ENCODE peak calls at places on chromosome 16, in seven cellular contexts. One of them, this sample, is unnamed. For H3K9me3 and H3K4me1, the result is how much of the 10 kb centered on the place peaks cover.

GRCh38 chr16:86952769-86953168 is 364.4 kb downstream of the C16orf95 start:
- DNase-seq in A549: no peak
- DNase-seq in colonic mucosa: no peak
- DNase-seq in K562: no peak
- DNase-seq in mammary epithelial cell: peak
- DNase-seq in heart right ventricle: no peak
- DNase-seq in aorta: peak
- DNase-seq in this sample: no peak

GRCh38 chr16:75471723-75472634 is 7.5 kb upstream of the TMEM170A start:
- DNase-seq in A549: peak
- DNase-seq in colonic mucosa: peak
- DNase-seq in K562: peak
- DNase-seq in mammary epithelial cell: peak
- DNase-seq in heart right ventricle: no peak
- DNase-seq in aorta: peak
- DNase-seq in this sample: no peak

GRCh38 chr16:75252946-75253911 is 1.8 kb upstream of the BCAR1 start:
- DNase-seq in A549: no peak
- DNase-seq in colonic mucosa: no peak
- DNase-seq in K562: no peak
- DNase-seq in mammary epithelial cell: no peak
- DNase-seq in heart right ventricle: peak
- DNase-seq in aorta: peak
- DNase-seq in this sample: peak

GRCh38 chr16:66651965-66652364 is 44.6 kb downstream of the CMTM4 start:
- DNase-seq in A549: no peak
- DNase-seq in colonic mucosa: no peak
- DNase-seq in K562: no peak
- DNase-seq in mammary epithelial cell: no peak
- DNase-seq in heart right ventricle: no peak
- DNase-seq in aorta: no peak
- DNase-seq in this sample: no peak

GRCh38 chr16:67718668-67719047 is 458 bp downstream of the GFOD2 start:
- DNase-seq in A549: no peak
- DNase-seq in colonic mucosa: peak
- DNase-seq in K562: no peak
- DNase-seq in mammary epithelial cell: peak
- DNase-seq in heart right ventricle: no peak
- DNase-seq in aorta: no peak
- DNase-seq in this sample: no peak

GRCh38 chr16:80122155-80122554 is 418.6 kb upstream of the DYNLRB2 start:
- DNase-seq in A549: no peak
- DNase-seq in colonic mucosa: peak
- DNase-seq in K562: no peak
- DNase-seq in mammary epithelial cell: no peak
- DNase-seq in heart right ventricle: peak
- DNase-seq in aorta: peak
- DNase-seq in this sample: peak

GRCh38 chr16:13913374-13914292 is 6.3 kb upstream of the ERCC4 start:
- DNase-seq in A549: no peak
- DNase-seq in colonic mucosa: no peak
- DNase-seq in K562: no peak
- DNase-seq in mammary epithelial cell: no peak
- DNase-seq in heart right ventricle: no peak
- DNase-seq in aorta: no peak
- DNase-seq in this sample: no peak

GRCh38 chr16:81641403-81642106 is 137.5 kb upstream of the PLCG2 start:
- DNase-seq in A549: no peak
- DNase-seq in colonic mucosa: no peak
- DNase-seq in K562: no peak
- DNase-seq in mammary epithelial cell: no peak
- DNase-seq in heart right ventricle: no peak
- DNase-seq in aorta: no peak
- DNase-seq in this sample: no peak

GRCh38 chr16:17564856-17565255 is 94.1 kb upstream of the XYLT1 start:
- DNase-seq in A549: no peak
- DNase-seq in colonic mucosa: no peak
- DNase-seq in K562: no peak
- DNase-seq in mammary epithelial cell: no peak
- DNase-seq in heart right ventricle: no peak
- DNase-seq in aorta: no peak
- DNase-seq in this sample: no peak

GRCh38 chr16:84003001-84003400 is 35.0 kb downstream of the NECAB2 start:
- DNase-seq in A549: no peak
- DNase-seq in colonic mucosa: no peak
- DNase-seq in K562: no peak
- DNase-seq in mammary epithelial cell: no peak
- DNase-seq in heart right ventricle: no peak
- DNase-seq in aorta: no peak
- DNase-seq in this sample: no peak

GRCh38 chr16:75116081-75116910 is at the start of gene LDHD:
- DNase-seq in A549: peak
- DNase-seq in colonic mucosa: peak
- DNase-seq in K562: peak
- DNase-seq in mammary epithelial cell: peak
- DNase-seq in heart right ventricle: peak
- DNase-seq in aorta: peak
- DNase-seq in this sample: peak

GRCh38 chr16:85028638-85029412 is 1.2 kb downstream of the KIAA0513 start:
- DNase-seq in A549: no peak
- DNase-seq in colonic mucosa: peak
- DNase-seq in K562: no peak
- DNase-seq in mammary epithelial cell: peak
- DNase-seq in heart right ventricle: no peak
- DNase-seq in aorta: peak
- DNase-seq in this sample: no peak

GRCh38 chr16:58615280-58615679 is 14.3 kb downstream of the CNOT1 start:
- DNase-seq in A549: no peak
- DNase-seq in colonic mucosa: no peak
- DNase-seq in K562: no peak
- DNase-seq in mammary epithelial cell: peak
- DNase-seq in heart right ventricle: no peak
- DNase-seq in aorta: no peak
- DNase-seq in this sample: no peak

GRCh38 chr16:55465077-55465896 is 13.7 kb upstream of the MMP2 start:
- DNase-seq in A549: peak
- DNase-seq in colonic mucosa: peak
- DNase-seq in K562: peak
- DNase-seq in mammary epithelial cell: peak
- DNase-seq in heart right ventricle: peak
- DNase-seq in aorta: peak
- DNase-seq in this sample: peak

GRCh38 chr16:24174504-24174903 is 81.6 kb upstream of the CACNG3 start:
- DNase-seq in A549: no peak
- DNase-seq in colonic mucosa: no peak
- DNase-seq in K562: no peak
- DNase-seq in mammary epithelial cell: no peak
- DNase-seq in heart right ventricle: no peak
- DNase-seq in aorta: no peak
- DNase-seq in this sample: no peak

GRCh38 chr16:77898671-77899211 is 110.4 kb downstream of the VAT1L start:
- DNase-seq in A549: no peak
- DNase-seq in colonic mucosa: no peak
- DNase-seq in K562: no peak
- DNase-seq in mammary epithelial cell: no peak
- DNase-seq in heart right ventricle: no peak
- DNase-seq in aorta: no peak
- DNase-seq in this sample: no peak

GRCh38 chr16:72794319-72794718 is 253.6 kb downstream of the ZFHX3 start:
- DNase-seq in A549: no peak
- DNase-seq in colonic mucosa: no peak
- DNase-seq in K562: no peak
- DNase-seq in mammary epithelial cell: no peak
- DNase-seq in heart right ventricle: no peak
- DNase-seq in aorta: no peak
- DNase-seq in this sample: no peak

GRCh38 chr16:31451681-31452351 is 7.5 kb upstream of the ARMC5 start:
- DNase-seq in A549: peak
- DNase-seq in colonic mucosa: no peak
- DNase-seq in K562: peak
- DNase-seq in mammary epithelial cell: peak
- DNase-seq in heart right ventricle: peak
- DNase-seq in aorta: no peak
- DNase-seq in this sample: no peak

GRCh38 chr16:65122724-65122973 is 786 bp upstream of the CDH11 start:
- DNase-seq in A549: no peak
- DNase-seq in colonic mucosa: no peak
- DNase-seq in K562: no peak
- DNase-seq in mammary epithelial cell: no peak
- DNase-seq in heart right ventricle: no peak
- DNase-seq in aorta: no peak
- DNase-seq in this sample: no peak

GRCh38 chr16:17445421-17445820 is 25.3 kb downstream of the XYLT1 start:
- DNase-seq in A549: no peak
- DNase-seq in colonic mucosa: no peak
- DNase-seq in K562: no peak
- DNase-seq in mammary epithelial cell: no peak
- DNase-seq in heart right ventricle: no peak
- DNase-seq in aorta: no peak
- DNase-seq in this sample: no peak

GRCh38 chr16:9119795-9120194 is 28.4 kb downstream of the HAPSTR1 start:
- DNase-seq in A549: peak
- DNase-seq in colonic mucosa: no peak
- DNase-seq in K562: no peak
- DNase-seq in mammary epithelial cell: no peak
- DNase-seq in heart right ventricle: no peak
- DNase-seq in aorta: no peak
- DNase-seq in this sample: peak

GRCh38 chr16:15682105-15682570 is 32.1 kb downstream of the NDE1 start:
- DNase-seq in A549: peak
- DNase-seq in colonic mucosa: no peak
- DNase-seq in K562: peak
- DNase-seq in mammary epithelial cell: peak
- DNase-seq in heart right ventricle: no peak
- DNase-seq in aorta: peak
- DNase-seq in this sample: no peak

GRCh38 chr16:11400076-11400475 is 54.8 kb downstream of the RMI2 start:
- DNase-seq in A549: no peak
- DNase-seq in colonic mucosa: no peak
- DNase-seq in K562: no peak
- DNase-seq in mammary epithelial cell: no peak
- DNase-seq in heart right ventricle: no peak
- DNase-seq in aorta: no peak
- DNase-seq in this sample: no peak

DNA sequence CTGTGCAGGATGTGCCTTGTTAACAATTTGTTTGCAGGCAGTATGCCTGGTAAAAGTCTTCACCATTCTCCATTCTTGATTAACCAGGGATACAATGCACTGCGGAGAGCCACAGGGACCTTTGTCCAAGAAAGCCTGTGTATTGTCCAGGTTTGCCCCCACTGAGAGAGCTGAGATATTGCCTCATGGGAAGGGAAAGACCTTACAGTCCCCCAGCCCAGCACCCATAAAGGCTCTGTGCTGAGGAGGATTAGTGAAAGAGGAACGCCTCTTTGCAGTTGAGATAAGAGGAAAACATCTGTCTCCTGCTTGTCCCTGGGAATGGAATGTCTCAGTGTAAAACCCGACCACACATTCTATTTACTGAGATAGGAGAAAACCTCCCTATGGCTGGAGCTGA is 2169.6 kb downstream of the TP53TG3F start:
- DNase-seq in A549: no peak
- DNase-seq in colonic mucosa: no peak
- DNase-seq in K562: no peak
- DNase-seq in mammary epithelial cell: no peak
- DNase-seq in heart right ventricle: no peak
- DNase-seq in aorta: no peak
- DNase-seq in this sample: no peak
- H3K9me3 ChIP-seq in A549: under half
- H3K9me3 ChIP-seq in colonic mucosa: under half
- H3K9me3 ChIP-seq in K562: under half
- H3K9me3 ChIP-seq in mammary epithelial cell: under half
- H3K9me3 ChIP-seq in heart right ventricle: under half
- H3K9me3 ChIP-seq in aorta: under half
- H3K9me3 ChIP-seq in this sample: under half

GRCh38 chr16:88739975-88740726 is 33.8 kb downstream of the CTU2 start:
- DNase-seq in A549: no peak
- DNase-seq in colonic mucosa: no peak
- DNase-seq in K562: no peak
- DNase-seq in mammary epithelial cell: no peak
- DNase-seq in heart right ventricle: no peak
- DNase-seq in aorta: no peak
- DNase-seq in this sample: no peak
- H3K4me1 ChIP-seq in A549: under half
- H3K4me1 ChIP-seq in colonic mucosa: under half
- H3K4me1 ChIP-seq in K562: half or more
- H3K4me1 ChIP-seq in mammary epithelial cell: under half
- H3K4me1 ChIP-seq in heart right ventricle: under half
- H3K4me1 ChIP-seq in aorta: under half
- H3K4me1 ChIP-seq in this sample: under half

DNA sequence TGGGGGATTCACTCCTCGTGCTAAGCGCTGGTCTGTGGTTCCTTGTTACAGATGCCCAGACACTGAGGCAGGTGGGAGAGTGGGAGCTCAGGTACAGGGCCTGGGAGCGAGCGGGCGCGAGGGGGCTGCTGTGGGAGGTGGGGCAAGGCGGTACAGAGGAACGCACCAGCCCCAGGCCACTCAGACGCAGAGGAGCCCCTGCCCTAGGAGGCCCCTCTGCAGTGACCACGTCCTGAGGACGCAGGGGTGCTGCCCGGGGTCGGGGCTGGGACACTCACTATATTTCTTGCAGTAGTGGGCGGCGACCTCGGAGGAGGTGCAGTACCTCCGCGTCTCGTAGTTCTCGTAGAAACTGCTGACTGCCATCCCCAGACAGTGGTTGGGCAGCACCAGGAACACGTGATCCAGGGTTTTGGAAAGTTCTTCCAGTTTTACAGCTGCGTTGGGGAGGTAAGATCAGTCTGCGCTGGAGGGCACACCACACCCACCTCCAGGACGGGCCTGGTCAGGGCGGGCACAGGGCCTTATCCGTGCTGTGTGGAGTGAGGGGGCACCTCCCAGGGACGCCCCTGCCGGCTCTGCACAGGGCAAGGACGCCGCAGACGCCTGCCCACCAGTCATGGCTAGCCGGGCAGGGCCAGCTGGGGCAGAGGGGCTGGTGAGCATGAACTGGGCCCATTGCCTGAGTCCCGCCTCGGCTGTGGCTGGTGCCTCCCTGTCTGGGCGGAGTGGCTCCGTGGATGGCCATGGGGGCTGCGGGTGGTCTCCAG is 16.3 kb upstream of the RNPS1 start:
- DNase-seq in A549: no peak
- DNase-seq in colonic mucosa: no peak
- DNase-seq in K562: no peak
- DNase-seq in mammary epithelial cell: no peak
- DNase-seq in heart right ventricle: no peak
- DNase-seq in aorta: peak
- DNase-seq in this sample: no peak
- H3K27ac ChIP-seq in A549: no peak
- H3K27ac ChIP-seq in colonic mucosa: no peak
- H3K27ac ChIP-seq in K562: no peak
- H3K27ac ChIP-seq in mammary epithelial cell: no peak
- H3K27ac ChIP-seq in heart right ventricle: no peak
- H3K27ac ChIP-seq in aorta: no peak
- H3K27ac ChIP-seq in this sample: no peak

DNA sequence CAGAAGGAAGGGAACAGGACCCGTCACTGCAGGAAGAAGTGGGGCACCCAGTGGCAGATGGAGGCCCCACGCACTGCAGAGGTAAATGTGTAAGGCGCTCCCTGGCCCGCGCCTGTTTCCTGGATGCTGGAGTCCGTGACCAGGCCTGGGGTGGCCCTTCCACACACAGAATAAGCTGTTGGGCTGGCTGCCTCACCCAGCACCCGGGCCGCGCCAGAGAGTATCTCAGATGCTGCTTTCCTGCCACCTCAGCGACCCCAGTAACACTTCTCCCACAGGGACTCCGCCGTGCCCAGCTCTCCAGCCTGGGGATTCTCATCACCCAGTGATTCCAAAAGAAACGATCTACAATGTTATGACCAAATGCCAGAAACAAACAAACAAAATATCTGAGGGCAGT is 1993.1 kb downstream of the TP53TG3F start:
- DNase-seq in A549: no peak
- DNase-seq in colonic mucosa: no peak
- DNase-seq in K562: no peak
- DNase-seq in mammary epithelial cell: no peak
- DNase-seq in heart right ventricle: no peak
- DNase-seq in aorta: no peak
- DNase-seq in this sample: no peak
- H3K9me3 ChIP-seq in A549: under half
- H3K9me3 ChIP-seq in colonic mucosa: under half
- H3K9me3 ChIP-seq in K562: under half
- H3K9me3 ChIP-seq in mammary epithelial cell: half or more
- H3K9me3 ChIP-seq in heart right ventricle: under half
- H3K9me3 ChIP-seq in aorta: under half
- H3K9me3 ChIP-seq in this sample: under half

This sample was measured in lung.